ENCODE peak calls at places on chromosome 14, in five cellular contexts. Y is stomach; T is CD4-positive, alpha-beta T cell; B is dorsolateral prefrontal cortex; Z is epithelial cell of prostate. O is an unnamed sample.

GRCh38 chr14:61472025-61472672 is 150.8 kb downstream of the PRKCH start:
- DNase-seq in Z (peak), T (peak), B (no peak), Y (no peak), O (no peak)

GRCh38 chr14:100028990-100029677 is 36.1 kb upstream of the EVL start:
- DNase-seq in Z (no peak), T (no peak), Y (no peak), B (no peak), O (no peak)

GRCh38 chr14:101241807-101242278 is 319.5 kb upstream of the DIO3 start:
- DNase-seq in Y (no peak), T (no peak), B (no peak), Z (no peak), O (no peak)

GRCh38 chr14:56482306-56482705 is 97.3 kb upstream of the TMEM260 start:
- DNase-seq in Z (no peak), Y (no peak), B (no peak), T (no peak), O (no peak)

GRCh38 chr14:57390037-57390805 is at the start of gene NAA30:
- DNase-seq in Y (peak), T (peak), B (peak), Z (peak), O (peak)

GRCh38 chr14:103501041-103501870 is 21.4 kb downstream of the CKB start:
- DNase-seq in Z (no peak), B (no peak), T (no peak), Y (no peak), O (no peak)

GRCh38 chr14:94337274-94337673 is 14.1 kb upstream of the SERPINA6 start:
- DNase-seq in Y (no peak), Z (no peak), T (no peak), B (no peak), O (no peak)

GRCh38 chr14:81565441-81566290 is 32.0 kb upstream of the SEL1L start:
- DNase-seq in Z (peak), Y (no peak), T (no peak), B (no peak), O (no peak)

GRCh38 chr14:102922490-102923200 is at the start of gene AMN:
- DNase-seq in T (no peak), Y (no peak), Z (no peak), B (no peak), O (no peak)

DNA sequence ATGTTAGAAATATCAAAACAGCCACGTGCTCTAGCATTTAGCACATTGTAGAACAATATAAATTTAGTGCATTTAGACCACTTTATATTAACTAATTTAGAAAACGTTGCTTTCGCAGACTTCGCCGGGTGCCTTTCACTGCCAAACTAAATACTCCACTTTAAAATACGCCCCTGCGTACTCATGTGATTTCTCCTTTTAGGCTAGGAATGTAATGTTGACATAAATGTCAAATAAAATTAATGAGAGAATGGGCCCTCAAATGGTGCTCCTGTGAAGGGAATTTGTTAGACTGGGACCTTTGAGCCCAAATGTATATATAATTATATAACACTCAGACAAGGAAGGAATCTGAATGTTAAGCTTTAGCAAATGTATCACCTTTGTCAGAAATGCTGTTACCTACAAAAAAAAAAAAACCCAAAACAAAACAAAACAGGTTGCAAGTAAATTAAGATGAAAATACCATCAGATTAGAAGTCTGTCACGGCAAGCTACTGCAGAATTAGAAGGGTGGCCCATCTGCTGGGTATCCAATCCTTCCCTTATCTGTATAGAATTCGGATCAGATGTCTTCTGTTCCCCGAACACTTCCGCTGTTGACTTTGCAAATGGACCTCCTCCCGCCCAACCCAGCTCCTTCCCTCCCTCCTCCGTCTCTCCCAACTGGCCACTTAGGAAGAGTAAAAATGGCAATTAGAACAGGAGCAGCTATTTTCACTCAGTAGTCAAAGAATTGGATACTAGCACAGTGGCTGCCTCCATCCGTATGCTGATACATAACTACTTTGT is 159.3 kb upstream of the FOXN3 start:
- DNase-seq in T (no peak), Z (no peak), Y (no peak), B (no peak), O (no peak)
- H3K27ac ChIP-seq in T (no peak), Z (no peak), Y (no peak), B (no peak), O (no peak)

DNA sequence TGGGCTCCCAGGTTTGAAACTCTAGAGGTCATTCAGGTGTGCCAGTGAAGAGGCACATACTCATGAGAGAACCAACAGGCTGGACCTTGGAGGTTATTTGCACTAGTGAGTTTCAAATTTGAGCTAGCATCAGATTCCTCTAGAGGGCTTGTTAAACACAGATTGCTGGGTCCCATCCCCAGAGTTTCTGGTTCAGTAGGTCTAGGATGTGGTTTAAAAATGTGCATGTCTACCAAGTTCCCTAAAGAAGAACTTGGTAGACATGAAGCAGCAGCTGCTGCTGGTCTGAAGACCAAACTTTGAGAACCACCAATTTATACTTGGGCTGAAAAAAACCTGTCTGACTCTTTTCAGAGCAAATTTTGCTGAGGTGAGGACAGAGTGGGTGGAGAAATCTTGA is 61.7 kb downstream of the SUSD6 start:
- DNase-seq in T (no peak), Z (no peak), B (no peak), Y (no peak), O (no peak)
- H3K27ac ChIP-seq in T (no peak), Z (no peak), B (no peak), Y (peak), O (no peak)

GRCh38 chr14:89214221-89214965 is 202.6 kb downstream of the FOXN3 start:
- DNase-seq in Z (peak), B (no peak), T (no peak), Y (peak), O (peak)
- H3K27ac ChIP-seq in Z (no peak), B (no peak), T (no peak), Y (peak), O (peak)

GRCh38 chr14:70265422-70265821 is 76.7 kb upstream of the SLC8A3 start:
- DNase-seq in Z (no peak), B (no peak), T (no peak), Y (no peak), O (no peak)

GRCh38 chr14:70269582-70269981 is 80.8 kb upstream of the SLC8A3 start:
- DNase-seq in T (no peak), Y (no peak), B (no peak), Z (no peak), O (no peak)

GRCh38 chr14:70268760-70269159 is 80.0 kb upstream of the SLC8A3 start:
- DNase-seq in Y (no peak), T (no peak), B (no peak), Z (no peak), O (no peak)

GRCh38 chr14:70266157-70266556 is 77.4 kb upstream of the SLC8A3 start:
- DNase-seq in Y (no peak), Z (no peak), T (no peak), B (no peak), O (no peak)
- H3K27ac ChIP-seq in Y (no peak), Z (no peak), T (no peak), B (no peak), O (no peak)